ENCODE peak calls at places on chromosomes 5 and 9, in seven cellular contexts. D is HAP-1; M is heart right ventricle; Z is CD8-positive, alpha-beta T cell; X is IMR-90; T is neuronal stem cell; E is AG09309. L is an unnamed sample.

GRCh38 chr5:94707359-94707758 is 88.9 kb downstream of the SLF1 start:
- DNase-seq in D (no peak), M (no peak), Z (no peak), X (peak; percentile 45), T (no peak), E (no peak), L (no peak)

GRCh38 chr5:66814146-66814991 is 218.2 kb downstream of the MAST4 start:
- DNase-seq in D (peak; percentile 65), M (peak; percentile 51), Z (peak; percentile 2), X (peak; percentile 63), T (peak; percentile 31), E (no peak), L (peak; percentile 7)

GRCh38 chr5:17113174-17113941 is 104.1 kb upstream of the BASP1 start:
- DNase-seq in D (no peak), M (no peak), Z (no peak), X (peak; percentile 89), T (no peak), E (peak; percentile 69), L (no peak)

GRCh38 chr9:129027685-129028191 is 393 bp downstream of the SH3GLB2 start:
- DNase-seq in D (no peak), M (peak; percentile 47), Z (no peak), X (no peak), T (peak; percentile 31), E (no peak), L (peak; percentile 88)

GRCh38 chr9:108113579-108113978 is 624.0 kb upstream of the KLF4 start:
- DNase-seq in D (no peak), M (no peak), Z (no peak), X (peak; percentile 30), T (no peak), E (no peak), L (no peak)

GRCh38 chr5:89878140-89878570 is 531.4 kb downstream of the CETN3 start:
- DNase-seq in D (no peak), M (no peak), Z (no peak), X (peak; percentile 54), T (no peak), E (peak; percentile 93), L (no peak)

GRCh38 chr9:92328225-92328624 is 2.5 kb downstream of the CENPP start:
- DNase-seq in D (peak; percentile 21), M (no peak), Z (no peak), X (peak; percentile 78), T (no peak), E (no peak), L (peak; percentile 16)

GRCh38 chr5:75648712-75649111 is 37.5 kb downstream of the ANKDD1B start:
- DNase-seq in D (no peak), M (no peak), Z (no peak), X (no peak), T (no peak), E (no peak), L (no peak)

GRCh38 chr5:56269216-56269927 is 36.2 kb upstream of the ANKRD55 start:
- DNase-seq in D (peak; percentile 24), M (no peak), Z (no peak), X (peak; percentile 75), T (no peak), E (no peak), L (peak; percentile 32)

GRCh38 chr5:156402387-156402921 is 75.5 kb downstream of the SGCD start:
- DNase-seq in D (peak; percentile 13), M (no peak), Z (peak; percentile 4), X (no peak), T (peak; percentile 33), E (no peak), L (peak; percentile 42)

GRCh38 chr9:135858491-135859185 is 48.7 kb downstream of the CAMSAP1 start:
- DNase-seq in D (no peak), M (no peak), Z (no peak), X (peak; percentile 56), T (no peak), E (no peak), L (no peak)

GRCh38 chr9:77999231-77999631 is 32.4 kb downstream of the GNAQ start:
- DNase-seq in D (no peak), M (no peak), Z (no peak), X (peak; percentile 35), T (no peak), E (no peak), L (no peak)

GRCh38 chr5:113806250-113806649 is 292.8 kb downstream of the YTHDC2 start:
- DNase-seq in D (no peak), M (no peak), Z (no peak), X (peak; percentile 34), T (peak; percentile 23), E (no peak), L (no peak)

GRCh38 chr5:117041926-117042595 is 467.4 kb upstream of the SEMA6A start:
- DNase-seq in D (no peak), M (no peak), Z (no peak), X (no peak), T (no peak), E (no peak), L (no peak)

GRCh38 chr9:108991479-108991878 is 21.8 kb downstream of the CTNNAL1 start:
- DNase-seq in D (no peak), M (no peak), Z (no peak), X (peak; percentile 61), T (no peak), E (no peak), L (no peak)

GRCh38 chr5:72392326-72392733 is 72.2 kb downstream of the PTCD2 start:
- DNase-seq in D (no peak), M (peak; percentile 31), Z (no peak), X (peak; percentile 46), T (no peak), E (no peak), L (no peak)

GRCh38 chr9:7777776-7778175 is 21.8 kb downstream of the DMAC1 start:
- DNase-seq in D (no peak), M (no peak), Z (no peak), X (no peak), T (no peak), E (no peak), L (no peak)

GRCh38 chr5:68352166-68352565 is 136.6 kb downstream of the PIK3R1 start:
- DNase-seq in D (no peak), M (no peak), Z (no peak), X (no peak), T (no peak), E (no peak), L (no peak)

GRCh38 chr5:111681791-111682190 is 75.2 kb downstream of the NREP start:
- DNase-seq in D (no peak), M (peak; percentile 41), Z (no peak), X (peak; percentile 16), T (no peak), E (no peak), L (no peak)

GRCh38 chr9:130199605-130200004 is 27.4 kb downstream of the NCS1 start:
- DNase-seq in D (no peak), M (no peak), Z (no peak), X (peak; percentile 87), T (no peak), E (no peak), L (no peak)

GRCh38 chr5:121969660-121970295 is 8.0 kb downstream of the SRFBP1 start:
- DNase-seq in D (no peak), M (no peak), Z (no peak), X (peak; percentile 31), T (no peak), E (no peak), L (no peak)

GRCh38 chr9:3880851-3881250 is 355.1 kb upstream of the RFX3 start:
- DNase-seq in D (no peak), M (no peak), Z (no peak), X (peak; percentile 91), T (no peak), E (peak; percentile 94), L (no peak)

GRCh38 chr9:76654051-76654461 is 110.2 kb upstream of the PCA3 start:
- DNase-seq in D (no peak), M (no peak), Z (no peak), X (no peak), T (no peak), E (no peak), L (no peak)

GRCh38 chr9:76651114-76651697 is 113.0 kb upstream of the PCA3 start:
- DNase-seq in D (no peak), M (no peak), Z (no peak), X (no peak), T (no peak), E (no peak), L (no peak)

GRCh38 chr9:76649894-76650293 is 114.3 kb upstream of the PCA3 start:
- DNase-seq in D (no peak), M (no peak), Z (no peak), X (no peak), T (no peak), E (no peak), L (no peak)

GRCh38 chr9:76652894-76653293 is 111.3 kb upstream of the PCA3 start:
- DNase-seq in D (no peak), M (no peak), Z (no peak), X (peak; percentile 37), T (no peak), E (no peak), L (no peak)

GRCh38 chr9:76650692-76651091 is 113.5 kb upstream of the PCA3 start:
- DNase-seq in D (no peak), M (no peak), Z (no peak), X (no peak), T (no peak), E (no peak), L (no peak)
- H3K4me3 ChIP-seq in D (no peak overlapping the region), M (no peak overlapping the region), Z (no peak overlapping the region), X (no peak overlapping the region), T (no peak overlapping the region), E (no peak overlapping the region), L (peak overlapping the region; percentile 68)

GRCh38 chr5:65800775-65801174 is 78.8 kb downstream of the NLN start:
- DNase-seq in D (no peak), M (no peak), Z (no peak), X (peak; percentile 31), T (no peak), E (no peak), L (no peak)

GRCh38 chr5:65802080-65802479 is 80.1 kb downstream of the NLN start:
- DNase-seq in D (no peak), M (no peak), Z (no peak), X (no peak), T (no peak), E (no peak), L (no peak)

GRCh38 chr5:65801332-65801731 is 79.3 kb downstream of the NLN start:
- DNase-seq in D (no peak), M (no peak), Z (no peak), X (peak; percentile 77), T (peak; percentile 11), E (peak; percentile 61), L (no peak)

GRCh38 chr5:65803699-65804426 is 81.9 kb downstream of the NLN start:
- DNase-seq in D (no peak), M (no peak), Z (no peak), X (peak; percentile 72), T (no peak), E (no peak), L (no peak)

GRCh38 chr5:65802820-65803219 is 80.8 kb downstream of the NLN start:
- DNase-seq in D (no peak), M (no peak), Z (no peak), X (no peak), T (no peak), E (no peak), L (no peak)
- H3K4me3 ChIP-seq in D (no peak overlapping the region), M (no peak overlapping the region), Z (no peak overlapping the region), X (no peak overlapping the region), T (no peak overlapping the region), E (no peak overlapping the region), L (no peak overlapping the region)

GRCh38 chr9:97697837-97698236 is 697 bp upstream of the XPA start:
- DNase-seq in D (no peak), M (no peak), Z (no peak), X (no peak), T (no peak), E (no peak), L (no peak)
- H3K4me3 ChIP-seq in D (no peak overlapping the region), M (no peak overlapping the region), Z (peak overlapping the region; percentile 68), X (no peak overlapping the region), T (peak overlapping the region; percentile 69), E (no peak overlapping the region), L (peak overlapping the region; percentile 77)

GRCh38 chr5:115345344-115345743 is 48.9 kb upstream of the CCDC112 start:
- DNase-seq in D (no peak), M (no peak), Z (no peak), X (no peak), T (no peak), E (no peak), L (no peak)
- H3K4me3 ChIP-seq in D (no peak overlapping the region), M (no peak overlapping the region), Z (no peak overlapping the region), X (no peak overlapping the region), T (no peak overlapping the region), E (no peak overlapping the region), L (no peak overlapping the region)

L was measured in CD4-positive, CD25-positive, alpha-beta regulatory T cell.